ENCODE peak calls at places on chromosomes 12 and 14, in five cellular contexts. A, Y, S, L and M are unnamed samples.

GRCh38 chr12:130803707-130804106 is 35.3 kb downstream of the STX2 start:
- DNase-seq in S (no peak), L (no peak), A (no peak), Y (no peak), M (no peak)

GRCh38 chr14:103569436-103569835 is 6.7 kb downstream of the COA8 start:
- DNase-seq in L (no peak), A (no peak), S (no peak), Y (no peak), M (no peak)

GRCh38 chr12:131487379-131488129 is 223.3 kb upstream of the SFSWAP start:
- DNase-seq in L (no peak), A (no peak), Y (no peak), S (no peak), M (no peak)

GRCh38 chr12:2682301-2683282 is 112.2 kb upstream of the FKBP4 start:
- DNase-seq in Y (no peak), L (no peak), A (peak), S (no peak), M (no peak)

GRCh38 chr14:21098134-21098891 is at the start of gene ZNF219:
- DNase-seq in A (peak), S (peak), L (peak), Y (no peak), M (peak)

GRCh38 chr12:53751336-53752191 is at the start of gene CISTR:
- DNase-seq in Y (no peak), A (peak), S (peak), L (no peak), M (peak)

GRCh38 chr14:98785578-98785977 is 486.4 kb downstream of the BCL11B start:
- DNase-seq in L (no peak), S (no peak), Y (no peak), A (no peak), M (no peak)

GRCh38 chr12:88334271-88334670 is 192.2 kb downstream of the TMTC3 start:
- DNase-seq in Y (no peak), S (peak), A (peak), L (peak), M (no peak)

GRCh38 chr14:34018125-34018524 is 67.3 kb upstream of the EGLN3 start:
- DNase-seq in S (no peak), L (no peak), Y (no peak), A (no peak), M (no peak)

GRCh38 chr12:29216797-29217583 is 67.9 kb downstream of the FAR2 start:
- DNase-seq in S (no peak), L (no peak), A (no peak), Y (no peak), M (no peak)

GRCh38 chr14:63174760-63175191 is 29.5 kb upstream of the RHOJ start:
- DNase-seq in A (peak), L (no peak), S (peak), Y (no peak), M (no peak)

GRCh38 chr14:64702493-64703392 is 1.5 kb upstream of the PLEKHG3 start:
- DNase-seq in L (peak), Y (no peak), S (no peak), A (peak), M (no peak)

GRCh38 chr12:40228727-40229126 is 3.9 kb downstream of the LRRK2 start:
- DNase-seq in Y (no peak), A (no peak), L (no peak), S (no peak), M (no peak)

GRCh38 chr12:118694128-118694775 is 287.1 kb upstream of the SRRM4 start:
- DNase-seq in Y (no peak), A (no peak), S (no peak), L (no peak), M (no peak)

GRCh38 chr12:31023271-31023724 is 50.4 kb upstream of the DDX11 start:
- DNase-seq in A (no peak), Y (no peak), L (no peak), S (no peak), M (no peak)

GRCh38 chr12:66103011-66103913 is 27.3 kb downstream of the LLPH start:
- DNase-seq in Y (no peak), S (no peak), L (no peak), A (no peak), M (no peak)

GRCh38 chr12:63941879-63942278 is 97.4 kb downstream of the SRGAP1 start:
- DNase-seq in S (no peak), Y (no peak), A (no peak), L (no peak), M (no peak)